ENCODE peak calls at places on chromosomes 2 and 18, in five cellular contexts. One of them, this sample, is unnamed.

GRCh38 chr2:25388491-25388890 is 46.8 kb upstream of the DNMT3A start:
- DNase-seq in fibroblast of mammary gland: no peak
- DNase-seq in mesenchymal stem cell: no peak
- DNase-seq in mucosa of descending colon: no peak
- DNase-seq in HepG2: no peak
- DNase-seq in this sample: no peak

GRCh38 chr2:118320640-118321039 is 232.4 kb downstream of the INSIG2 start:
- DNase-seq in mesenchymal stem cell: no peak
- DNase-seq in fibroblast of mammary gland: no peak
- DNase-seq in mucosa of descending colon: no peak
- DNase-seq in HepG2: no peak
- DNase-seq in this sample: no peak

GRCh38 chr2:66930499-66931165 is 466.5 kb upstream of the ETAA1 start:
- DNase-seq in fibroblast of mammary gland: no peak
- DNase-seq in mesenchymal stem cell: no peak
- DNase-seq in HepG2: no peak
- DNase-seq in mucosa of descending colon: no peak
- DNase-seq in this sample: no peak

GRCh38 chr2:206863721-206864120 is 75.6 kb upstream of the CPO start:
- DNase-seq in mesenchymal stem cell: no peak
- DNase-seq in HepG2: no peak
- DNase-seq in fibroblast of mammary gland: peak; percentile 25
- DNase-seq in mucosa of descending colon: no peak
- DNase-seq in this sample: no peak

GRCh38 chr2:117801826-117802225 is 12.7 kb upstream of the DDX18 start:
- DNase-seq in HepG2: no peak
- DNase-seq in fibroblast of mammary gland: peak; percentile 41
- DNase-seq in mesenchymal stem cell: no peak
- DNase-seq in mucosa of descending colon: no peak
- DNase-seq in this sample: no peak

GRCh38 chr18:41326311-41326710 is 628.7 kb upstream of the PIK3C3 start:
- DNase-seq in mesenchymal stem cell: peak; percentile 45
- DNase-seq in fibroblast of mammary gland: peak; percentile 12
- DNase-seq in mucosa of descending colon: no peak
- DNase-seq in HepG2: no peak
- DNase-seq in this sample: no peak

GRCh38 chr18:74963820-74964446 is 245.0 kb downstream of the PTGR3 start:
- DNase-seq in HepG2: peak; percentile 48
- DNase-seq in fibroblast of mammary gland: peak; percentile 68
- DNase-seq in mucosa of descending colon: peak; percentile 69
- DNase-seq in mesenchymal stem cell: peak; percentile 57
- DNase-seq in this sample: peak; percentile 52

GRCh38 chr18:8260319-8260718 is 348.9 kb upstream of the RAB12 start:
- DNase-seq in mucosa of descending colon: no peak
- DNase-seq in mesenchymal stem cell: no peak
- DNase-seq in fibroblast of mammary gland: peak; percentile 17
- DNase-seq in HepG2: no peak
- DNase-seq in this sample: no peak

GRCh38 chr18:49021076-49021432 is 70.3 kb upstream of the SMAD7 start:
- DNase-seq in mucosa of descending colon: no peak
- DNase-seq in HepG2: no peak
- DNase-seq in fibroblast of mammary gland: no peak
- DNase-seq in mesenchymal stem cell: no peak
- DNase-seq in this sample: no peak

GRCh38 chr2:160407393-160408204 is 86.0 kb downstream of the RBMS1 start:
- DNase-seq in mesenchymal stem cell: peak; percentile 62
- DNase-seq in fibroblast of mammary gland: no peak
- DNase-seq in HepG2: peak; percentile 31
- DNase-seq in mucosa of descending colon: peak; percentile 34
- DNase-seq in this sample: peak; percentile 43

GRCh38 chr2:84078466-84078865 is 380.6 kb downstream of the SUCLG1 start:
- DNase-seq in mesenchymal stem cell: no peak
- DNase-seq in HepG2: no peak
- DNase-seq in fibroblast of mammary gland: no peak
- DNase-seq in mucosa of descending colon: no peak
- DNase-seq in this sample: no peak

GRCh38 chr2:216838146-216838545 is 21.7 kb downstream of the TNP1 start:
- DNase-seq in fibroblast of mammary gland: no peak
- DNase-seq in HepG2: no peak
- DNase-seq in mucosa of descending colon: no peak
- DNase-seq in mesenchymal stem cell: no peak
- DNase-seq in this sample: no peak

GRCh38 chr2:195498839-195499490 is 158.1 kb upstream of the SLC39A10 start:
- DNase-seq in HepG2: no peak
- DNase-seq in fibroblast of mammary gland: peak; percentile 53
- DNase-seq in mesenchymal stem cell: peak; percentile 25
- DNase-seq in mucosa of descending colon: no peak
- DNase-seq in this sample: no peak

GRCh38 chr18:23133860-23134779 is 1.2 kb upstream of the CABLES1 start:
- DNase-seq in mesenchymal stem cell: no peak
- DNase-seq in HepG2: peak; percentile 91
- DNase-seq in fibroblast of mammary gland: no peak
- DNase-seq in mucosa of descending colon: peak; percentile 60
- DNase-seq in this sample: peak; percentile 40

GRCh38 chr18:79395761-79396404 is at the start of gene NFATC1:
- DNase-seq in fibroblast of mammary gland: peak; percentile 66
- DNase-seq in mesenchymal stem cell: peak; percentile 85
- DNase-seq in mucosa of descending colon: peak; percentile 46
- DNase-seq in HepG2: no peak
- DNase-seq in this sample: peak; percentile 11

GRCh38 chr2:234995332-234996007 is 43.7 kb downstream of the SH3BP4 start:
- DNase-seq in HepG2: peak; percentile 84
- DNase-seq in mucosa of descending colon: no peak
- DNase-seq in mesenchymal stem cell: no peak
- DNase-seq in fibroblast of mammary gland: no peak
- DNase-seq in this sample: peak; percentile 49

GRCh38 chr2:109633284-109633961 is 19.3 kb downstream of the SOWAHC start:
- DNase-seq in fibroblast of mammary gland: no peak
- DNase-seq in mucosa of descending colon: no peak
- DNase-seq in HepG2: no peak
- DNase-seq in mesenchymal stem cell: no peak
- DNase-seq in this sample: no peak

GRCh38 chr2:168816369-168816768 is 13.9 kb downstream of the NOSTRIN start:
- DNase-seq in fibroblast of mammary gland: peak; percentile 77
- DNase-seq in HepG2: no peak
- DNase-seq in mucosa of descending colon: no peak
- DNase-seq in mesenchymal stem cell: peak; percentile 78
- DNase-seq in this sample: no peak

GRCh38 chr2:121686218-121686617 is 37.0 kb upstream of the CLASP1 start:
- DNase-seq in mucosa of descending colon: no peak
- DNase-seq in HepG2: no peak
- DNase-seq in fibroblast of mammary gland: no peak
- DNase-seq in mesenchymal stem cell: no peak
- DNase-seq in this sample: no peak

GRCh38 chr2:34738691-34739090 is 1139.6 kb upstream of the FAM98A start:
- DNase-seq in mucosa of descending colon: no peak
- DNase-seq in mesenchymal stem cell: no peak
- DNase-seq in fibroblast of mammary gland: no peak
- DNase-seq in HepG2: no peak
- DNase-seq in this sample: no peak

GRCh38 chr2:16587629-16588028 is 78.0 kb downstream of the CYRIA start:
- DNase-seq in HepG2: no peak
- DNase-seq in fibroblast of mammary gland: no peak
- DNase-seq in mesenchymal stem cell: no peak
- DNase-seq in mucosa of descending colon: no peak
- DNase-seq in this sample: no peak

GRCh38 chr2:132670104-132670960 is at the start of gene LYPD1:
- DNase-seq in mucosa of descending colon: peak; percentile 14
- DNase-seq in HepG2: no peak
- DNase-seq in mesenchymal stem cell: peak; percentile 22
- DNase-seq in fibroblast of mammary gland: no peak
- DNase-seq in this sample: peak; percentile 9

GRCh38 chr2:43464546-43464945 is 131.3 kb downstream of the THADA start:
- DNase-seq in HepG2: no peak
- DNase-seq in mucosa of descending colon: no peak
- DNase-seq in mesenchymal stem cell: peak; percentile 71
- DNase-seq in fibroblast of mammary gland: peak; percentile 92
- DNase-seq in this sample: no peak

GRCh38 chr2:170425291-170425751 is 247.4 kb downstream of the MYO3B start:
- DNase-seq in mesenchymal stem cell: peak; percentile 87
- DNase-seq in HepG2: peak; percentile 25
- DNase-seq in mucosa of descending colon: peak; percentile 59
- DNase-seq in fibroblast of mammary gland: peak; percentile 81
- DNase-seq in this sample: peak; percentile 38

GRCh38 chr2:28454016-28454930 is 41.6 kb upstream of the PLB1 start:
- DNase-seq in fibroblast of mammary gland: peak; percentile 17
- DNase-seq in mucosa of descending colon: no peak
- DNase-seq in mesenchymal stem cell: no peak
- DNase-seq in HepG2: no peak
- DNase-seq in this sample: no peak

GRCh38 chr18:8381801-8382459 is 227.3 kb upstream of the RAB12 start:
- DNase-seq in fibroblast of mammary gland: no peak
- DNase-seq in mucosa of descending colon: no peak
- DNase-seq in mesenchymal stem cell: no peak
- DNase-seq in HepG2: no peak
- DNase-seq in this sample: no peak

GRCh38 chr18:23270999-23271680 is 135.9 kb downstream of the CABLES1 start:
- DNase-seq in HepG2: no peak
- DNase-seq in fibroblast of mammary gland: no peak
- DNase-seq in mucosa of descending colon: no peak
- DNase-seq in mesenchymal stem cell: peak; percentile 12
- DNase-seq in this sample: no peak

GRCh38 chr2:30225131-30225762 is 6.1 kb upstream of the LBH start:
- DNase-seq in HepG2: no peak
- DNase-seq in mesenchymal stem cell: peak; percentile 78
- DNase-seq in fibroblast of mammary gland: peak; percentile 58
- DNase-seq in mucosa of descending colon: peak; percentile 37
- DNase-seq in this sample: peak; percentile 63

GRCh38 chr2:231923951-231924888 is 2.0 kb downstream of the NPPC start:
- DNase-seq in mesenchymal stem cell: no peak
- DNase-seq in mucosa of descending colon: no peak
- DNase-seq in HepG2: no peak
- DNase-seq in fibroblast of mammary gland: no peak
- DNase-seq in this sample: no peak
- H3K4me3 ChIP-seq in mesenchymal stem cell: no peak overlapping the region
- H3K4me3 ChIP-seq in mucosa of descending colon: no peak overlapping the region
- H3K4me3 ChIP-seq in HepG2: peak overlapping the region; percentile 41
- H3K4me3 ChIP-seq in fibroblast of mammary gland: no peak overlapping the region
- H3K4me3 ChIP-seq in this sample: no peak overlapping the region

DNA sequence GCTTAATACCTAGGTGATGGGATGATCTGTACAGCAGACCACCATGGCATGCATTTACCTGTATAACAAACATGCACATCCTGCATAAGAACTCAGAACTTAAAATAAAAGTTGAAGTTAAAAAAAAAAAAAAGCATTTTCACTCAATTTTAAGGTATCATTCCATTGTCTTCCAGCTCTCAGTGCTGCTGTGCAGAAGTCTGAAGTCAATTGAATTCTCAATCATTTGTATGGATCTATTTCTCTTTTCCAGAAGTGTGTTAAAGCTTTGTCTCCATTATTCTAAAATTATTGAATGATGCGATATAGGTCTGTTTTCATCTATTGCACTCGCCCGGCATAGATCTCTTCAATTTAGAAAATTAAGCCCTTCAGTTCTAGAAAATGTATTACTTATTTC is 202.5 kb upstream of the EPAS1 start:
- DNase-seq in mesenchymal stem cell: no peak
- DNase-seq in mucosa of descending colon: no peak
- DNase-seq in fibroblast of mammary gland: no peak
- DNase-seq in HepG2: no peak
- DNase-seq in this sample: no peak
- H3K4me3 ChIP-seq in mesenchymal stem cell: no peak overlapping the region
- H3K4me3 ChIP-seq in mucosa of descending colon: no peak overlapping the region
- H3K4me3 ChIP-seq in fibroblast of mammary gland: no peak overlapping the region
- H3K4me3 ChIP-seq in HepG2: no peak overlapping the region
- H3K4me3 ChIP-seq in this sample: no peak overlapping the region

DNA sequence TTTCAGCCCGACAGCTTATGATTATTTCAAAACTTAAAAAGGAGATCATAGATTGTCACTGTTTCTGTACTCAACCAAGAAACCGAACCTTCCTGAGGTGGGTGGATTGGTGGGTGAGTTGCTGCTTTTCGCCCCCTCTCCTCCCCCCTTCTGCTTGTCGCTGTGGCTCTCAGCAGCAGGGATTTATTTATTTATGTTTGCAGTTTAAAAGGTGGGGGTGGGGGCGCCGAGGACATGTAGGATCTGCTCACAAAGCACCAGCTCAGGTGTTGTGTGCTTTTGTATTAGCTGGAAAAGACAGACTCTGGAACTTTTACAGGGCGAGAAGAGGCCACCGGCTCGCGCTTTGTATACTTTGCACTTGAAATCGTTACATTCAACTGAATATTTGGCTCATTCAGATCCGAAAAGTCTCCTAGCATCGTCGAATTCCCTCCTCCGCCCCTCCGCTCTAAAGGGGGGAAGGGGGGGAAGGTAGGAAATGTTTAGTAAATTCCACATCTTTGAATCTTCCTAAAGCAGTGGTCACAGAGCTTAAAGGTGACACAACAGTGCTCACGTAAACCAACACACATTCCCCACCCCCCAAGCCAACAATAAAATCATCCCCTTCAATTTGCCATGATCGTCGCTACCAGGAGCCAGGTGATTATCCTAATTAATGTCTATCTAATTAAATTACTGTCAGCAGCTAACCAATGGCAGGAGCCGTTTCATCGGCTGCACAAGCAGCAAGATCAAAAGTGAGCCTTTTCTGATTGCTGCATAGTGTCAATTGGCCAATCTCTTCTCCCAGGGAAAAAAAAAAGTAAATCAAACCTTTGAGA is 417 bp upstream of the TBR1 start:
- DNase-seq in mucosa of descending colon: no peak
- DNase-seq in mesenchymal stem cell: peak; percentile 28
- DNase-seq in HepG2: peak; percentile 10
- DNase-seq in fibroblast of mammary gland: no peak
- DNase-seq in this sample: no peak
- H3K4me3 ChIP-seq in mucosa of descending colon: no peak overlapping the region
- H3K4me3 ChIP-seq in mesenchymal stem cell: no peak overlapping the region
- H3K4me3 ChIP-seq in HepG2: peak overlapping the region; percentile 47
- H3K4me3 ChIP-seq in fibroblast of mammary gland: no peak overlapping the region
- H3K4me3 ChIP-seq in this sample: no peak overlapping the region

GRCh38 chr18:11736656-11737055 is 47.6 kb downstream of the GNAL start:
- DNase-seq in fibroblast of mammary gland: peak; percentile 16
- DNase-seq in mesenchymal stem cell: peak; percentile 59
- DNase-seq in HepG2: no peak
- DNase-seq in mucosa of descending colon: no peak
- DNase-seq in this sample: no peak

GRCh38 chr18:11729556-11729955 is 40.5 kb downstream of the GNAL start:
- DNase-seq in mucosa of descending colon: no peak
- DNase-seq in fibroblast of mammary gland: no peak
- DNase-seq in HepG2: no peak
- DNase-seq in mesenchymal stem cell: no peak
- DNase-seq in this sample: no peak

GRCh38 chr18:11728247-11728646 is 39.2 kb downstream of the GNAL start:
- DNase-seq in mesenchymal stem cell: no peak
- DNase-seq in mucosa of descending colon: no peak
- DNase-seq in HepG2: peak; percentile 14
- DNase-seq in fibroblast of mammary gland: peak; percentile 28
- DNase-seq in this sample: peak; percentile 5

DNA sequence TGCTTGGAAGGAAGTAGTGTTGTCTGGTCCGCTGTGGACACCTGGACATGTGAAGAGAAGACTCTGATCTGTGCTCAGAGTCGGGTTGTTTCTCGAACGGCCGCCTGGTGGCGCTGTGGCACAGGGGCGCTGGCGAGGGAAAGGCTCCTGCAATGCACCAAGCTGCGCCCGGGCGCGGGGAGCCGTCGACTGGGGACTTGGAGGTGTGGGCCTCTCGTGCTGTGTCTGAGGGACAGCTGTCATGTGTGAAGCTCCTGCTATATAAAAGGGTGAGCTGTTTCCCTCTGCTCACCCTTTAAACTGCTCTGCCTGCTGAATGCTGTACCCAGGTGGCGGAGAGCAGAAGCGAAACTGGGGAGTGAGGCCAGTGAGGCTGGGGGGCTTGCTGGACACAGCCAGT is 44.0 kb downstream of the GNAL start:
- DNase-seq in mucosa of descending colon: peak; percentile 79
- DNase-seq in mesenchymal stem cell: peak; percentile 61
- DNase-seq in HepG2: peak; percentile 32
- DNase-seq in fibroblast of mammary gland: peak; percentile 59
- DNase-seq in this sample: peak; percentile 65
- H3K4me3 ChIP-seq in mucosa of descending colon: no peak overlapping the region
- H3K4me3 ChIP-seq in mesenchymal stem cell: no peak overlapping the region
- H3K4me3 ChIP-seq in HepG2: no peak overlapping the region
- H3K4me3 ChIP-seq in fibroblast of mammary gland: no peak overlapping the region
- H3K4me3 ChIP-seq in this sample: peak overlapping the region; percentile 25